ENCODE peak calls at places on chromosomes 11 and 22, in nine cellular contexts. B is fibroblast of lung, G is H9, U is kidney, R is astrocyte, T is GM23248, L is K562, O is neural progenitor cell, M is IMR-90. S is an unnamed sample.

GRCh38 chr11:65493367-65494176 is 5.3 kb upstream of the MALAT1 start:
- DNase-seq in B (peak; percentile 99), G (peak; percentile 57), U (peak; percentile 87), R (peak; percentile 99), T (peak; percentile 99), L (no peak), O (peak; percentile 78), M (peak; percentile 97), S (peak; percentile 89)

GRCh38 chr11:34616086-34616485 is 4.8 kb upstream of the EHF start:
- DNase-seq in B (no peak), G (no peak), U (no peak), R (no peak), T (no peak), L (no peak), O (no peak), M (no peak), S (no peak)

GRCh38 chr11:69292221-69292648 is 1.7 kb upstream of the MYEOV start:
- DNase-seq in B (no peak), G (peak; percentile 71), U (peak; percentile 61), R (no peak), T (peak; percentile 33), L (peak; percentile 80), O (peak; percentile 56), M (no peak), S (peak; percentile 55)

GRCh38 chr11:95297680-95298452 is 66.9 kb upstream of the SESN3 start:
- DNase-seq in B (no peak), G (no peak), U (no peak), R (no peak), T (no peak), L (no peak), O (no peak), M (no peak), S (no peak)

GRCh38 chr11:108616549-108616948 is 23.0 kb upstream of the EXPH5 start:
- DNase-seq in B (peak; percentile 97), G (no peak), U (no peak), R (peak; percentile 96), T (peak; percentile 93), L (no peak), O (no peak), M (peak; percentile 74), S (peak; percentile 27)

GRCh38 chr22:19194751-19195536 is 16.4 kb upstream of the SLC25A1 start:
- DNase-seq in B (no peak), G (no peak), U (peak; percentile 37), R (no peak), T (no peak), L (no peak), O (no peak), M (no peak), S (no peak)

GRCh38 chr11:114171257-114172054 is 111.9 kb downstream of the ZBTB16 start:
- DNase-seq in B (no peak), G (no peak), U (peak; percentile 99), R (no peak), T (no peak), L (no peak), O (no peak), M (no peak), S (no peak)

GRCh38 chr11:110490886-110491285 is 61.1 kb downstream of the FDX1 start:
- DNase-seq in B (peak; percentile 65), G (no peak), U (no peak), R (peak; percentile 51), T (peak; percentile 85), L (no peak), O (no peak), M (peak; percentile 80), S (peak; percentile 57)

GRCh38 chr11:61539009-61539408 is 30.5 kb downstream of the LRRC10B start:
- DNase-seq in B (no peak), G (no peak), U (no peak), R (no peak), T (no peak), L (no peak), O (no peak), M (no peak), S (no peak)

GRCh38 chr11:61536676-61537270 is 28.2 kb downstream of the LRRC10B start:
- DNase-seq in B (no peak), G (no peak), U (no peak), R (no peak), T (no peak), L (no peak), O (peak; percentile 44), M (no peak), S (no peak)

GRCh38 chr11:61539958-61540357 is 31.4 kb downstream of the LRRC10B start:
- DNase-seq in B (no peak), G (no peak), U (no peak), R (no peak), T (no peak), L (no peak), O (no peak), M (no peak), S (no peak)

GRCh38 chr11:61537326-61537725 is 28.8 kb downstream of the LRRC10B start:
- DNase-seq in B (no peak), G (no peak), U (no peak), R (no peak), T (no peak), L (no peak), O (no peak), M (no peak), S (no peak)

GRCh38 chr11:61538636-61538961 is 30.1 kb downstream of the LRRC10B start:
- DNase-seq in B (no peak), G (no peak), U (no peak), R (no peak), T (no peak), L (no peak), O (no peak), M (no peak), S (no peak)
- H3K9ac ChIP-seq in B (no peak overlapping the region), G (no peak overlapping the region), U (no peak overlapping the region), R (no peak overlapping the region), T (no peak overlapping the region), L (no peak overlapping the region), O (no peak overlapping the region), M (no peak overlapping the region), S (no peak overlapping the region)

DNA sequence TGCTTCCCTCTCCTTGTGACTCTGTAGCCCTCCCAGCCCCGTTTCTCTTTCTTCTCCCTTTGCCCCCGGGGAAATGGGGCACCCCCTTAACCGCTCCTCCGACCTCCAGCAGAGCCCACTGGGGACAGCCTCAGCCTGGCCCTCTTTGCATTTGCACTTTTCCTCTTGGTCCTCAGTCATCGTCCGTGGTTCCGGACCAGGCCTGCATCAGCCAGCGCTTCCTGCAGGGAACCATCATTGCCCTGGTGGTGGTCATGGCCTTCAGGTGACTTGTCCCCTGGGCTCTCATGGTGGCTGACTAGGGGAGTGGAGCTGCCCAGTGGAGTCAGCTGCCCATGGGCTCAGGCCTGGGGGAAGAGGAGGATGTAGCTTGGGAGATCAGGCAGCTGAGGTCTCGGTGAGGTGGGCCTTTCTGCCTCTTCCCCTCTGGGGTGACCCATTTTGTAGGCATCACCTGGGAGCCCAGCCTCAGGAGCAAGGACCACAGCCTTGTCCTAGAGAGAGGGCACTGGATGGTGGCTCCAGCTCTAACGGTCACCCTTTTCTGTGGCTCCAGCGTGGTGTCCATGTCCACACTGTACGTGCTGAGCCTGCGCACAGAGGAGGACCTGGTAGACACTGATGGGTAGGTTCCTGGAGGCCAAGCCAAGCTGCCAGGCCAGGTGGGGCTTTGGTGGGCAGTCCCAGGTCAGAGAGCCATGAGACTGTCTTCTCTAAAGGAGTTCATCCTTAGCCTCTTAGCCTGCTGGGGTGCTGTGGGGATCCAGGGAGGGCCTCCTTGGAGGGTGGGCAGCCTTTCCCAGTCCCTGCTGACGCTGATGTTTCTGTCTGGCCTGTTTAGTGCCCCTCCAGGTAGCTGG is 12.5 kb downstream of the TMEM258 start:
- DNase-seq in B (no peak), G (no peak), U (peak; percentile 54), R (no peak), T (no peak), L (no peak), O (no peak), M (no peak), S (no peak)
- H3K9ac ChIP-seq in B (no peak overlapping the region), G (no peak overlapping the region), U (no peak overlapping the region), R (no peak overlapping the region), T (no peak overlapping the region), L (no peak overlapping the region), O (no peak overlapping the region), M (no peak overlapping the region), S (no peak overlapping the region)

DNA sequence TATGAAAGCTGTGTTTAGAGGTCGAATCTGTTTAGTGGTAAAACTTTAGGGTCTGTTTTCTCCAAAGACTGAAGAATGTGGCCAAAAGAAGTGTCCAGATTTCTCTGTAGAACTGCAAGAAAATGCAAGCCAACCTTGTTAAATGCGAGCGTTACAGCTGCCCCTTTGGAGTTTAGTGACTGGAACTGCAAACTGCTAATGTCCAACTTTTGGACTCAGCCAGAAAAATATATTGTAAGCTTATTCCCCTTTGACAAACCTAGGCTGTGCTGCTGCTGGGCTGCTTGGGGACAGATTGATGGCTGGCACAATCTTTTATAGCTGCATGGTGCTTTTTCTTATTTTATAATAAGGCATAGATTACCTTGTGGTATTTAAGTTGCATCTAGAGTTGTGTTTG is 3.9 kb downstream of the TEAD1 start:
- DNase-seq in B (no peak), G (no peak), U (no peak), R (no peak), T (no peak), L (no peak), O (no peak), M (no peak), S (peak; percentile 39)
- H3K9ac ChIP-seq in B (peak overlapping the region; percentile 17), G (no peak overlapping the region), U (peak overlapping the region; percentile 48), R (peak overlapping the region; percentile 94), T (peak overlapping the region; percentile 84), L (no peak overlapping the region), O (no peak overlapping the region), M (peak overlapping the region; percentile 67), S (peak overlapping the region; percentile 90)

GRCh38 chr11:17014321-17014773 is at the start of gene PLEKHA7:
- DNase-seq in B (no peak), G (no peak), U (no peak), R (no peak), T (peak; percentile 14), L (peak; percentile 46), O (peak; percentile 74), M (no peak), S (no peak)
- H3K9ac ChIP-seq in B (no peak within 1 kb of the TSS), G (peak within 1 kb of the TSS; percentile 73), U (peak within 1 kb of the TSS; percentile 84), R (peak within 1 kb of the TSS; percentile 56), T (no peak within 1 kb of the TSS), L (no peak within 1 kb of the TSS), O (no peak within 1 kb of the TSS), M (no peak within 1 kb of the TSS), S (peak within 1 kb of the TSS; percentile 72)

S was measured in adipocyte.